ENCODE peak calls at places on chromosomes 2 and 18, in nine cellular contexts. I is stomach, J is sigmoid colon, Y is GM12878, C is SK-N-SH, H is K562, G is esophagus muscularis mucosa, X is transverse colon, N is H1. F is an unnamed sample.

GRCh38 chr2:138177693-138178092 is 213.4 kb downstream of the HNMT start:
- DNase-seq in N (no peak), J (no peak), C (no peak), H (no peak), X (no peak), I (no peak), G (no peak), Y (no peak), F (no peak)

GRCh38 chr2:217959723-217960122 is 43.1 kb downstream of the TNS1 start:
- DNase-seq in G (no peak), H (no peak), N (no peak), J (peak; percentile 80), X (no peak), C (no peak), Y (no peak), I (no peak), F (peak; percentile 51)

GRCh38 chr18:24014986-24015896 is 687 bp downstream of the TTC39C start:
- DNase-seq in J (peak; percentile 74), H (no peak), X (peak; percentile 54), Y (no peak), I (peak; percentile 47), G (no peak), N (no peak), C (peak; percentile 86), F (peak; percentile 76)

GRCh38 chr2:28356095-28356911 is 36.4 kb upstream of the FOSL2 start:
- DNase-seq in J (peak; percentile 97), H (peak; percentile 63), X (peak; percentile 89), C (peak; percentile 90), N (no peak), Y (no peak), G (peak; percentile 96), I (peak; percentile 94), F (peak; percentile 95)

GRCh38 chr2:6914829-6915228 is 2.4 kb upstream of the RNF144A start:
- DNase-seq in Y (no peak), G (no peak), N (no peak), I (no peak), H (no peak), J (no peak), C (no peak), X (no peak), F (no peak)

GRCh38 chr2:130728007-130728454 is 839 bp upstream of the GPR148 start:
- DNase-seq in X (peak; percentile 12), N (no peak), Y (no peak), J (no peak), H (no peak), G (peak; percentile 90), C (no peak), I (peak; percentile 51), F (no peak)

GRCh38 chr2:154900963-154901517 is 202.5 kb downstream of the KCNJ3 start:
- DNase-seq in I (no peak), J (no peak), G (no peak), X (no peak), N (no peak), C (no peak), H (no peak), Y (no peak), F (no peak)

GRCh38 chr18:36693931-36694661 is 134.7 kb downstream of the TPGS2 start:
- DNase-seq in I (no peak), C (no peak), G (no peak), Y (no peak), J (no peak), N (no peak), X (no peak), H (no peak), F (no peak)

GRCh38 chr2:10576456-10576855 is 113.3 kb downstream of the NOL10 start:
- DNase-seq in H (no peak), Y (no peak), I (no peak), N (no peak), G (no peak), C (no peak), X (no peak), J (no peak), F (no peak)

GRCh38 chr2:197309369-197310231 is 980 bp downstream of the ANKRD44 start:
- DNase-seq in C (peak; percentile 29), X (peak; percentile 43), I (peak; percentile 41), N (no peak), J (peak; percentile 73), Y (no peak), G (no peak), H (no peak), F (peak; percentile 82)

GRCh38 chr18:519019-519879 is 18.7 kb upstream of the COLEC12 start:
- DNase-seq in N (no peak), J (peak; percentile 85), G (no peak), C (no peak), I (peak; percentile 71), Y (peak; percentile 43), H (no peak), X (peak; percentile 23), F (no peak)

GRCh38 chr2:1830936-1831616 is 86.8 kb upstream of the PXDN start:
- DNase-seq in N (no peak), X (no peak), J (no peak), I (no peak), G (no peak), Y (no peak), H (no peak), C (no peak), F (no peak)

GRCh38 chr18:46332956-46333355 is 228.8 kb downstream of the HAUS1 start:
- DNase-seq in I (no peak), H (no peak), X (no peak), N (no peak), C (peak; percentile 41), G (no peak), J (no peak), Y (no peak), F (no peak)

GRCh38 chr18:32167980-32168379 is 21.9 kb upstream of the MEP1B start:
- DNase-seq in H (no peak), C (no peak), J (no peak), Y (no peak), N (no peak), X (no peak), I (no peak), G (no peak), F (no peak)

GRCh38 chr2:31434911-31435310 is 20.4 kb upstream of the XDH start:
- DNase-seq in I (no peak), Y (no peak), X (no peak), H (no peak), G (no peak), N (no peak), C (peak; percentile 17), J (no peak), F (no peak)

GRCh38 chr18:79452190-79452990 is 56.7 kb downstream of the NFATC1 start:
- DNase-seq in J (no peak), I (no peak), G (no peak), X (no peak), Y (no peak), H (no peak), N (no peak), C (no peak), F (no peak)

GRCh38 chr2:169280502-169280901 is 81.8 kb downstream of the LRP2 start:
- DNase-seq in Y (no peak), N (no peak), J (no peak), I (no peak), H (no peak), X (no peak), G (no peak), C (no peak), F (no peak)

GRCh38 chr2:169272035-169272434 is 90.3 kb downstream of the LRP2 start:
- DNase-seq in N (no peak), X (no peak), G (no peak), C (no peak), I (no peak), J (no peak), Y (no peak), H (no peak), F (no peak)

DNA sequence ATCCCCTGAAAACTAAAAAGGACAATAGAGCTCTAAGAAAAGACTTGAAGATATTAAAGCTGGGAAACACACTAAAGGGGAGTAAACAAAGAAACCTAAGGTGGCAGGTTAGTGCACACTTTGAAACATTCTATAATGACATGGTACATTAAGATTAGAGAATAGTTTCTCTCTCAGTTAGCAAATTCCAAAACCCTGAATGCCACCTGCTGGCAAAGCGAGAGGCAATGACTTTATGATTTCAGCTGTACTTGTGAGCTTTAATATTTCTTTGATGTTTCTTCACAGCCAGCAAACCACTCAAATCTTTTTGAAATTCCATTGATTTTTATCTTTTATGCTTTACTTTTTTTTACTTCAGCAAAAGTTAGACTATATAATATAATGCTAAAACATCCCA is 86.3 kb downstream of the LRP2 start:
- DNase-seq in N (no peak), J (no peak), I (no peak), C (no peak), G (no peak), H (no peak), X (no peak), Y (no peak), F (no peak)
- TF ChIP-seq CTCF in N (no peak), J (no peak), I (no peak), C (peak; percentile 28), G (no peak), H (peak; percentile 34), X (no peak), Y (no peak), F (no peak)

DNA sequence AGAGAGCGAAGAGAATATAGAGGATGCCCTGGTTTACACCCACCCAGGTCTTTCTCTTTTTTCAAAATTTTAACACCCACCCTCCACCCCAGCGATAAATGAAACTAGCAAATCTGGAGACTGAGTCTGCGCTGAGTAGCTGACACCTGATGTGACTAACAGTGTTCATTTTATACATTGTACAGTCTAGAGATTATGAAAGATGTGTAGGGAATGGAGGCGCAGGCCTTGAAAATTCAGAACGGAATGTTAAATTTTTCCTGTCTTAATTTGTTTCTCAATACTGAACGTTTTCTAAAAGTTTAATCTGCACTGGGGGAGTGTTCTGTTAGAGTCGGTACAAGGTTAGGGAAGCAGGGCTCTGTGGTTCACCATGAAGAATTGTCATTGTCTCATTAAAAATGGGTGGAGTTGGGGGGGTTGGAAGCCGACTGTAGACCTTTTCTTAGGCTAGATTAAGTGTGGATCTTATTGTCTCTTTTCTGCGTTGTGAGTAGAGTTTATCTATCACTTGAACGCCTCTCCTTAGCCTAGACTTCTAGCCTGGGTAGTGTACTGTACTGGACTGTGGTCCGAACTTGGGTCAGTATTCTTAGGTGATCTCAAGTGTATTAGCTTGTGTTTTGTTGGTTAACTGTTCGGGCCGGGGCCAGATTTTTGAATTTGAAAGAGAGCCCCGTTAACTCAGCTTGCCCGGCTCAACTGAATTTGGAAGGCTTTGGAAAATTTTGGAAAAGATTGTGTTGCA is 1.9 kb downstream of the MAP4K4 start:
- DNase-seq in Y (no peak), J (no peak), H (no peak), C (no peak), G (no peak), N (no peak), X (no peak), I (no peak), F (no peak)
- TF ChIP-seq EP300 in Y (no peak), J (no peak), H (no peak), C (no peak), G (no peak), N (no peak), X (no peak), I (no peak), F (no peak)

GRCh38 chr18:70371908-70372307 is 83.1 kb downstream of the SOCS6 start:
- DNase-seq in C (no peak), X (no peak), J (no peak), H (no peak), G (no peak), I (no peak), Y (no peak), N (no peak), F (no peak)
- TF ChIP-seq POLR2AphosphoS5 in C (no peak), X (no peak), J (no peak), H (no peak), G (no peak), I (no peak), Y (no peak), N (no peak), F (no peak)

GRCh38 chr2:71672011-71672639 is 218.8 kb downstream of the DYSF start:
- DNase-seq in Y (no peak), X (no peak), H (no peak), C (peak; percentile 40), G (no peak), I (no peak), N (no peak), J (no peak), F (no peak)
- TF ChIP-seq CTCF in Y (no peak), X (no peak), H (peak; percentile 35), C (no peak), G (no peak), I (no peak), N (peak; percentile 71), J (no peak), F (no peak)